ENCODE peak calls at places on chromosomes 1 and 21, in six cellular contexts. U is tibial nerve, S is stomach, W is testis, Y is heart right ventricle, H is prostate gland. A is an unnamed sample.

GRCh38 chr1:239803666-239804228 is 287.9 kb upstream of the FMN2 start:
- DNase-seq in Y (no peak), W (no peak), U (no peak), H (no peak), S (no peak), A (no peak)

GRCh38 chr1:169163059-169163458 is 56.6 kb downstream of the ATP1B1 start:
- DNase-seq in S (no peak), U (no peak), Y (no peak), W (no peak), H (no peak), A (peak)

GRCh38 chr1:21270086-21270689 is 20.1 kb downstream of the ECE1 start:
- DNase-seq in H (no peak), S (peak), W (peak), U (peak), Y (peak), A (no peak)

GRCh38 chr1:205677152-205677551 is 3.2 kb downstream of the SLC45A3 start:
- DNase-seq in S (no peak), Y (no peak), W (no peak), U (no peak), H (no peak), A (no peak)

GRCh38 chr1:151898519-151898991 is 10.8 kb downstream of the THEM4 start:
- DNase-seq in Y (no peak), H (no peak), W (no peak), U (no peak), S (peak), A (no peak)

GRCh38 chr1:231600461-231600976 is 26.1 kb upstream of the DISC1 start:
- DNase-seq in Y (no peak), U (no peak), H (no peak), W (no peak), S (no peak), A (no peak)

GRCh38 chr1:33097137-33097611 is 16.2 kb downstream of the AZIN2 start:
- DNase-seq in U (no peak), S (no peak), W (no peak), Y (no peak), H (no peak), A (no peak)

GRCh38 chr1:69055223-69055622 is 512.5 kb upstream of the LRRC7 start:
- DNase-seq in U (no peak), S (no peak), W (no peak), H (no peak), Y (no peak), A (peak)

GRCh38 chr1:204826970-204827369 is 43.7 kb upstream of the NFASC start:
- DNase-seq in Y (no peak), W (peak), H (no peak), U (no peak), S (no peak), A (no peak)

GRCh38 chr1:243268284-243268653 is 12.4 kb downstream of the SDCCAG8 start:
- DNase-seq in W (no peak), H (no peak), Y (no peak), U (no peak), S (no peak), A (peak)

GRCh38 chr21:36395353-36396111 is 10.3 kb downstream of the CHAF1B start:
- DNase-seq in S (no peak), Y (no peak), H (no peak), U (no peak), W (no peak), A (no peak)

GRCh38 chr1:64984737-64985136 is 18.4 kb upstream of the JAK1 start:
- DNase-seq in Y (no peak), U (no peak), H (no peak), W (no peak), S (no peak), A (no peak)

GRCh38 chr21:45257673-45258341 is 29.9 kb downstream of the POFUT2 start:
- DNase-seq in Y (no peak), H (no peak), W (no peak), S (no peak), U (no peak), A (no peak)

GRCh38 chr1:56872597-56872996 is 18.0 kb downstream of the C8A start:
- DNase-seq in S (no peak), H (no peak), W (no peak), U (no peak), Y (no peak), A (no peak)

GRCh38 chr1:231376101-231376500 is 38.0 kb downstream of the SPRTN start:
- DNase-seq in H (no peak), Y (no peak), W (no peak), S (no peak), U (no peak), A (no peak)

GRCh38 chr1:60562715-60563114 is 489.1 kb upstream of the C1orf87 start:
- DNase-seq in H (no peak), S (no peak), W (no peak), Y (no peak), U (no peak), A (no peak)

GRCh38 chr1:236945002-236945401 is 59.2 kb downstream of the MT1HL1 start:
- DNase-seq in U (no peak), Y (no peak), S (no peak), H (no peak), W (no peak), A (no peak)

GRCh38 chr1:25174730-25175612 is 57.3 kb downstream of the SYF2 start:
- DNase-seq in W (no peak), Y (no peak), U (no peak), S (no peak), H (no peak), A (no peak)

GRCh38 chr1:190478193-190479007 is 736 bp upstream of the BRINP3 start:
- DNase-seq in Y (no peak), H (peak), S (no peak), W (peak), U (no peak), A (peak)

GRCh38 chr1:11383553-11384169 is 95.3 kb upstream of the DISP3 start:
- DNase-seq in S (no peak), U (no peak), Y (no peak), H (no peak), W (no peak), A (no peak)

GRCh38 chr1:3130268-3130667 is 61.3 kb downstream of the PRDM16 start:
- DNase-seq in W (no peak), U (no peak), S (no peak), Y (no peak), H (no peak), A (no peak)
- H3K27ac ChIP-seq in W (no peak), U (peak), S (peak), Y (no peak), H (no peak), A (no peak)

DNA sequence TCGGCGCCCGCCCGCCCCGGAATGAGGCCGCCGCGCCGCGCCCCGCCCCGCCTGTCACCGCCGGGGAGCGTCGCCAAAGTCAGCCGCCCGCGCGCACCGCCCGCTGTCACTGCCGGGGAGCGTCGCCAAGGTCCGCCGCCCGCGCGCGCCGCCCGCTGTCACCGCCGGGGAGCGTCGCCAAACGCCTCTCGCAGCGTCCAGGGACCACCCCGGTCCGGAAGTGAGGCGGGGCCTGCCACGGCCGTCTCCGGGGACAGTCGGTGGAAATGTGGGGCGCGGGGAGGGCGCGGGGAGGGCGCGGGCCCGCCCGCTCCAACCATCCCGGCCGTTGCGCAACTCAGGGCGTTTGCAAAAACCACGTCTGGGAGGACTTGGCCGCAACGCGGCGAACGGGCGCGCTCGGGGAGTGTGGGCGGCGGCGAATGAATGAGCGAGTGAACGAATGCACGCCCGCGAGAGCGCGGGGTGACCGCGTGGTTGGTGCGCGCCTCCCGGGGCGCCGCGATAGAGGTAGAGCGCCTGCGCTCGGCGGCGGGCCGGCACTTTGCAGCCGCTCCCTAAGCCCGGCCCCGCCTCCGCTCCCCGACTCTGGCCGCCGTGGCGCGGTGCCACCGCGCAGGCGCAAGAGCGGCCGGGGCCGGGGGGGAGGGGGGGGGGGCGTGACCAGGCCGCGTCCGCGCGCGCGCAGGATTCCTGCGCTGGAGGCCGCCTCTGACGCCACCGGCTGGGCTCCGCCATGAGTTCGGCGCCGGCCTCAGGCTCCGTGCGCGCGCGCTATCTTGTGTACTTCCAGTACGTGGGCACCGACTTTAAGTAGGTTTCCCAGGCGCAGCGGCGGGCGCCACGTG is at the start of the genes ACAP3 and PUSL1:
- DNase-seq in H (peak), S (peak), U (peak), W (peak), Y (peak), A (peak)
- TF ChIP-seq CTCF in H (peak), S (peak), U (peak), W (no peak), Y (peak), A (no peak)

DNA sequence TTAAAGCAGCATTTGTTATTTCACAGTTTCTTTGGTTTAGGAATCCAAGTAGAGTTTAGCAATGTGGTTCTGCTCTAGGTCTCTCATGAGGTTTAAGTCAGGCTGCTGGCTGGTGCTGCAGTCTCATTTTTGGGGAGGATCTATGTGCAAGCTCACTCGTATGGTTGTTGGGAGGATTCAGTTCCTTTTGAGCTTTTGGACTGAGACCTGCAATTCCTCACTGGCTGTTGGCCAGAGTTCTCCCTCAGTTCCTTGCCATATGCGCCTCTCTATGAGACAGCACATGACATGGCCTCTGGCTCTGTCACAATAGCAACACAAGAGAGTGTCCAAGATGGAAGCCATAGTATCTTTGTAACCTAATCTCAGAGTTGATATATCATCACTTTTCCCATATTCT is 91.0 kb downstream of the OLFML2B start:
- DNase-seq in U (no peak), W (no peak), S (no peak), H (no peak), Y (peak), A (no peak)
- H3K27ac ChIP-seq in U (no peak), W (no peak), S (no peak), H (no peak), Y (no peak), A (no peak)

GRCh38 chr1:114671011-114671938 is 1.4 kb upstream of the DENND2C start:
- DNase-seq in U (no peak), Y (no peak), H (no peak), S (no peak), W (no peak), A (peak)
- TF ChIP-seq CTCF in U (no peak), Y (peak), H (peak), S (no peak), W (no peak), A (peak)

GRCh38 chr1:214002060-214002459 is 14.3 kb downstream of the PROX1 start:
- DNase-seq in S (no peak), W (no peak), Y (no peak), U (no peak), H (no peak), A (no peak)

GRCh38 chr1:214002472-214002871 is 14.7 kb downstream of the PROX1 start:
- DNase-seq in S (no peak), H (no peak), W (no peak), U (no peak), Y (no peak), A (peak)

GRCh38 chr1:214004014-214004413 is 16.2 kb downstream of the PROX1 start:
- DNase-seq in Y (no peak), U (no peak), W (no peak), H (no peak), S (no peak), A (no peak)

GRCh38 chr1:214004795-214005194 is 17.0 kb downstream of the PROX1 start:
- DNase-seq in Y (no peak), H (no peak), U (no peak), S (no peak), W (no peak), A (no peak)

GRCh38 chr1:214003233-214003632 is 15.5 kb downstream of the PROX1 start:
- DNase-seq in U (no peak), H (no peak), S (no peak), W (no peak), Y (no peak), A (no peak)
- H3K27ac ChIP-seq in U (no peak), H (no peak), S (no peak), W (no peak), Y (no peak), A (no peak)

DNA sequence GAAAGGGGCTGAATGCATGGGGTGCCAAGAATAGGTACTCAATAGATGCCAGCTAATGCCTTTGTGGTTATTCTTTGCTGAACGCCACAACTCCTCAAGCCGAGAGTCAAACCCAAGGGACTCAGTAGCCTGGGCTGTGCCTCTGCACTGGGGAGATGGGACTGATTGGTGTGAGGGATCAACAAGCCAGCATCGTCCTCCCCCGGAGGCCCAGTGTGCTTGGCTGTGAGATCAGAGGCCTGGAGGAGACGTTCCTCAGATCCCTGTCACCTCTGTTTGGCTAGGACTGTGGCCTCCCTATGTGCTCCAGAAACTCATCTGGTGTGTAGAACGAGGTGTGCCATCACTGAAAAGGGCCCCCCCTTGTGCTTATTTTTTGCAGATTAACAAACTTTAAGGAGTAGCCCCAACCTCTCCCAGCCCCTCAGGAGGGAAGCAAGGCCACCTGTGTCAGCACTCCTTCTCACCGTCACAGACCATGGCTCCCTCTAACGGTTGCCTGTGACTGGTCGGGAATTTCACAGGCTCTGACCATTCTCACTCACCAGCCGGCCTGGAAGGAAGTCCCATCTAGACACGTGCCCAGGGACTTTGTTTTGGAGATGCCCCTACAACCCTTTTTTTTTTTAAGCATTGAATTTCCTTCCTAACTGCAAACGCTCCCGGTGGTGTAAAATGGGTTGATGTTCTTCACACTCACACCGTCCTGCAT is 194.0 kb upstream of the VAMP3 start:
- DNase-seq in S (no peak), Y (no peak), U (no peak), H (no peak), W (peak), A (peak)
- TF ChIP-seq CTCF in S (peak), Y (peak), U (no peak), H (no peak), W (peak), A (no peak)

DNA sequence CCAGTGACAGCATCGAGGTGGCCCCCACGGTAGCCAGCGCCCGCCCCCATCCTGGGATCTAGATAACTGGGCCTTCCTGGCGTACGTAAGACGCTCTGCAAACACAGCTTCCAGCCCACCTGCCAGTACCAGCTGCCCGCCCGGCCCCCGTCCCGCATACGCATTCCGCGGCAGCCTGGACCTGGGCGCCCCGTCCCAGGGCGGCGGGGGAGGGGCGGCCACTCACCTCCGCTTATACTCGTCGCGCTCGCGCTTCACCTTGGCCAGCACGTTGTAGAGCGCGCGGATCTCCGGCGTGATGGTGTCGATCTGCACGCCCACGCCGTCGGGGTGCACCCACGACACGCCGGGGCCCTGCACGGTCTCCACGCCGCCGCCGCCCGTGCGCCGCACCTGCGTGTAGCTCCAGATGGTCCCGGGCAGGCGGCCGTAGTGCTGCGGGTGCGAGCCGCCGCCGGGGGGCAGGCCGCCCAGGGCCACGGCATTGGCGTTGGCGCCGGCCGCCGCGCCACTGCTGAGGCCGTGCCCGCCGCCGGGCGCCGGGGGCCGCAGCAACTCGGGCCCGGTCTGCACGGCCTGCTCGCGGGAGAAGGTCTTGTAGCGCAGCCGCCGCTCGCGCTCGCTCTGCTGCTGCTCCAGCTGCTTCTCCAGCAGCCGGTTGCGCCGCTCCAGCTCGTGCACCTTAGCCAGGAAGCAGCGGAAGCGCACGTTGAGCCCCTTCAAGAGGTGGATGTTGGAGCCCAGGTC is 861 bp downstream of the IFFO2 start:
- DNase-seq in W (peak), Y (no peak), H (peak), U (no peak), S (peak), A (peak)
- H3K27ac ChIP-seq in W (no peak), Y (peak), H (peak), U (no peak), S (peak), A (peak)

DNA sequence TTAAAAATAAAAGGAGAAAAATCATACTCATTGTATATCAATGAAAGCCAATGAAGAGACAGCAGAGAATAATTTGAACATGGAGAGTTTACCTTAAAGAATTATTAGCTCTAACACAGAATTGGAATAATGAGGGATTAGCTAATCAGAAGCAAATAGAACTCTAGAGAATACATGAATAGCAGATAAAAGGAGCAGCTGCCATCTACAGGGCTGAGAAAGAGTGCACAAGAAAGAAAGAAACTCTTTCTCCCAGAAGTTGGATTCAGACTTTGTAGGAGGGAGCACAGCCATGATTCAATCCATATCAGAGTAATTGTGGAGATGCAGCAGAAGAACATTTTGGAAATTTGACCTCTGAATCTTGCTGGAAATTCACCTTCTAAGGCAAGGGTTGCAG is 1171.2 kb downstream of the PLA2G4A start:
- DNase-seq in S (no peak), W (no peak), Y (no peak), H (no peak), U (no peak), A (peak)
- TF ChIP-seq CTCF in S (no peak), W (no peak), Y (peak), H (no peak), U (no peak), A (no peak)

DNA sequence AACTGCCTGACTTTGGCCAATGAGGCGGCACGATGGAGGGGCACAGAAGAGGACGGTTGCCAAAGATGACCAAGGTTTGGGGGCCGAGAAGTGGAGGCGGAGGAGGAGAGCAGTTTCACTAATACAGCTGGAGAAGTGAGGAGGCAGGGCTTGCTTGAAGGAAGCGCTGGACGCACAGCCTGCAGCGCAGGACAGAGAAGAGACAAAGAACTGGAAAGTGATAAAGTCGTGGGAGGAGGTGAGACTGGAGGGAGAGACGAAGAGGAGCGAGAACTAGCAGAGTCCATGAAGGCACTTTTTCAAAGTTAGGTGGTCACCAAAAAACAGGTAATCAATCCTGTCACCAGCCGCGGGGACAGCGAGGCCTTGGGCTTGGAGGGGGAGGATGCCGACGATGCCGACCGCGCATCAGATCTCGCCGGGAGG is 771 bp downstream of the PACC1 start:
- DNase-seq in W (peak), H (no peak), U (no peak), Y (no peak), S (no peak), A (peak)
- H3K27ac ChIP-seq in W (no peak), H (peak), U (no peak), Y (no peak), S (no peak), A (peak)

A was measured in RWPE1.